ENCODE peak calls at places on chromosomes 16 and 17, in five cellular contexts. B is activated T-helper 1 cell treated with anti-CD3 and anti-CD28 coated beads, Interleukin-2, amount 50 U/mL, for 16 hours; E is ACHN; A is progenitor cell of endocrine pancreas; H is stimulated activated CD4-positive, alpha-beta T cell treated with anti-CD3 and anti-CD28 coated beads, Interleukin-15, amount 100 ng/mL, for 24 hours. N is an unnamed sample.

GRCh38 chr17:8435245-8436168 is at the start of gene NDEL1:
- DNase-seq in B (peak), E (peak), A (peak), H (peak), N (peak)

GRCh38 chr16:5621826-5622225 is 524.2 kb upstream of the EEF2KMT start:
- DNase-seq in B (no peak), E (no peak), A (no peak), H (no peak), N (no peak)

GRCh38 chr16:25036561-25036960 is 21.4 kb upstream of the ARHGAP17 start:
- DNase-seq in B (no peak), E (no peak), A (no peak), H (no peak), N (no peak)

GRCh38 chr16:10683160-10683559 is 11.6 kb downstream of the TEKT5 start:
- DNase-seq in B (no peak), E (no peak), A (no peak), H (no peak), N (no peak)

GRCh38 chr17:63932008-63932561 is at the start of gene CD79B:
- DNase-seq in B (no peak), E (no peak), A (no peak), H (peak), N (no peak)

GRCh38 chr17:50359005-50359699 is 13.2 kb downstream of the XYLT2 start:
- DNase-seq in B (no peak), E (no peak), A (no peak), H (no peak), N (no peak)

GRCh38 chr16:2507052-2507678 is 6.6 kb upstream of the ATP6V0C start:
- DNase-seq in B (no peak), E (no peak), A (no peak), H (no peak), N (no peak)

GRCh38 chr17:17819561-17819995 is 17.2 kb downstream of the SREBF1 start:
- DNase-seq in B (no peak), E (peak), A (no peak), H (peak), N (no peak)

GRCh38 chr17:75602644-75603043 is 15.0 kb downstream of the MYO15B start:
- DNase-seq in B (no peak), E (peak), A (no peak), H (no peak), N (no peak)

GRCh38 chr17:30571921-30572320 is 94.7 kb downstream of the GOSR1 start:
- DNase-seq in B (no peak), E (no peak), A (no peak), H (no peak), N (no peak)

GRCh38 chr16:84820305-84820684 is 510 bp downstream of the CRISPLD2 start:
- DNase-seq in B (no peak), E (no peak), A (no peak), H (no peak), N (no peak)

GRCh38 chr16:12319464-12320030 is 343.0 kb downstream of the SNX29 start:
- DNase-seq in B (no peak), E (no peak), A (no peak), H (no peak), N (no peak)

GRCh38 chr16:54397190-54397835 is 110.7 kb upstream of the IRX3 start:
- DNase-seq in B (no peak), E (no peak), A (no peak), H (no peak), N (no peak)

GRCh38 chr17:83193336-83194188 is 114.2 kb downstream of the METRNL start:
- DNase-seq in B (no peak), E (no peak), A (no peak), H (no peak), N (no peak)

GRCh38 chr16:71895679-71896385 is 501 bp downstream of the IST1 start:
- DNase-seq in B (peak), E (peak), A (peak), H (peak), N (no peak)

GRCh38 chr16:58098207-58099096 is 30.7 kb downstream of the CFAP20 start:
- DNase-seq in B (no peak), E (peak), A (no peak), H (no peak), N (no peak)

GRCh38 chr17:68732301-68732749 is 131.2 kb upstream of the FAM20A start:
- DNase-seq in B (no peak), E (no peak), A (no peak), H (no peak), N (no peak)

GRCh38 chr17:46876353-46876887 is 25.0 kb downstream of the WNT9B start:
- DNase-seq in B (no peak), E (no peak), A (peak), H (peak), N (no peak)

GRCh38 chr16:25411376-25412081 is 153.9 kb upstream of the ZKSCAN2 start:
- DNase-seq in B (no peak), E (no peak), A (no peak), H (no peak), N (no peak)

GRCh38 chr17:30244853-30245385 is 9.4 kb upstream of the SLC6A4 start:
- DNase-seq in B (no peak), E (no peak), A (no peak), H (no peak), N (no peak)